ENCODE peak calls at places on chromosomes 6 and 20, in seven cellular contexts. N, W, Z, U, C, O and M are unnamed samples.

GRCh38 chr6:148887181-148887580 is 140.4 kb downstream of the UST start:
- DNase-seq in N (peak), W (no peak), Z (no peak), U (no peak), C (no peak), O (no peak), M (no peak)

GRCh38 chr6:122647765-122648164 is 37.6 kb downstream of the PKIB start:
- DNase-seq in N (no peak), W (no peak), Z (no peak), U (no peak), C (no peak), O (no peak), M (no peak)

GRCh38 chr6:158772172-158772571 is 47.0 kb downstream of the EZR start:
- DNase-seq in N (no peak), W (no peak), Z (no peak), U (no peak), C (no peak), O (no peak), M (no peak)

GRCh38 chr6:7919871-7920270 is 9.3 kb upstream of the TXNDC5 start:
- DNase-seq in N (peak), W (no peak), Z (peak), U (no peak), C (no peak), O (no peak), M (no peak)

GRCh38 chr6:53014034-53014433 is 18.9 kb upstream of the GSTA4 start:
- DNase-seq in N (peak), W (no peak), Z (no peak), U (no peak), C (no peak), O (no peak), M (no peak)

GRCh38 chr20:47544852-47545251 is 43.2 kb downstream of the NCOA3 start:
- DNase-seq in N (peak), W (no peak), Z (no peak), U (no peak), C (no peak), O (no peak), M (no peak)

GRCh38 chr20:61868006-61868405 is 197.7 kb downstream of the TAF4 start:
- DNase-seq in N (no peak), W (no peak), Z (no peak), U (no peak), C (no peak), O (no peak), M (no peak)

GRCh38 chr6:166989427-166990034 is 9.7 kb upstream of the CEP43 start:
- DNase-seq in N (peak), W (no peak), Z (no peak), U (no peak), C (peak), O (peak), M (peak)

GRCh38 chr6:33912177-33912576 is 108.4 kb upstream of the MLN start:
- DNase-seq in N (no peak), W (no peak), Z (no peak), U (no peak), C (no peak), O (no peak), M (no peak)

GRCh38 chr6:169853196-169854082 is 102.0 kb downstream of the ERMARD start:
- DNase-seq in N (no peak), W (no peak), Z (no peak), U (no peak), C (no peak), O (no peak), M (no peak)

GRCh38 chr20:42043921-42044320 is 425.7 kb upstream of the CHD6 start:
- DNase-seq in N (no peak), W (no peak), Z (no peak), U (no peak), C (no peak), O (no peak), M (no peak)

GRCh38 chr6:34587325-34587724 is 31.2 kb upstream of the SPDEF start:
- DNase-seq in N (no peak), W (no peak), Z (no peak), U (no peak), C (no peak), O (no peak), M (no peak)

GRCh38 chr6:89273816-89274215 is 41.3 kb downstream of the GABRR2 start:
- DNase-seq in N (no peak), W (no peak), Z (no peak), U (no peak), C (no peak), O (no peak), M (no peak)

GRCh38 chr6:64383277-64383676 is 747.7 kb downstream of the PHF3 start:
- DNase-seq in N (peak), W (no peak), Z (no peak), U (no peak), C (no peak), O (no peak), M (no peak)

GRCh38 chr20:57582432-57583288 is 21.8 kb downstream of the PCK1 start:
- DNase-seq in N (peak), W (no peak), Z (peak), U (peak), C (no peak), O (peak), M (no peak)

GRCh38 chr6:38524436-38525145 is 115.1 kb downstream of the BTBD9 start:
- DNase-seq in N (peak), W (no peak), Z (no peak), U (no peak), C (no peak), O (no peak), M (no peak)

GRCh38 chr6:54112171-54112650 is 968 bp downstream of the MLIP start:
- DNase-seq in N (no peak), W (no peak), Z (no peak), U (no peak), C (no peak), O (no peak), M (no peak)

GRCh38 chr6:133741375-133741861 is 147.5 kb upstream of the TCF21 start:
- DNase-seq in N (peak), W (no peak), Z (no peak), U (peak), C (no peak), O (no peak), M (no peak)

GRCh38 chr6:139605350-139605749 is 230.9 kb upstream of the CITED2 start:
- DNase-seq in N (peak), W (no peak), Z (no peak), U (no peak), C (peak), O (no peak), M (no peak)

GRCh38 chr6:137033828-137034227 is 10.9 kb downstream of the IL20RA start:
- DNase-seq in N (no peak), W (peak), Z (no peak), U (no peak), C (peak), O (no peak), M (peak)

GRCh38 chr20:36836591-36837329 is 39.2 kb upstream of the TLDC2 start:
- DNase-seq in N (peak), W (no peak), Z (peak), U (peak), C (no peak), O (peak), M (no peak)

GRCh38 chr6:32177182-32177787 is 920 bp upstream of the RNF5 start:
- DNase-seq in N (no peak), W (no peak), Z (no peak), U (peak), C (peak), O (no peak), M (peak)

GRCh38 chr6:155443168-155443567 is 12.5 kb downstream of the NOX3 start:
- DNase-seq in N (no peak), W (no peak), Z (no peak), U (no peak), C (no peak), O (no peak), M (no peak)

GRCh38 chr6:169045486-169045885 is 208.2 kb downstream of the THBS2 start:
- DNase-seq in N (no peak), W (no peak), Z (no peak), U (no peak), C (no peak), O (peak), M (no peak)

GRCh38 chr20:12715371-12715770 is 293.4 kb upstream of the SPTLC3 start:
- DNase-seq in N (no peak), W (no peak), Z (no peak), U (no peak), C (no peak), O (no peak), M (no peak)